ENCODE peak calls at places on chromosomes 13 and 19, in four cellular contexts. F is tibial nerve, U is right lobe of liver, Z is testis. N is an unnamed sample.
A peak's percentile ranks its signal among the peaks of the same experiment; 100 is the strongest.

GRCh38 chr19:50779504-50780457 is 9.5 kb downstream of the GPR32 start:
- DNase-seq in F (no peak), U (no peak), Z (no peak), N (no peak)

GRCh38 chr19:36110487-36111199 is at the start of gene OVOL3:
- DNase-seq in F (no peak), U (no peak), Z (no peak), N (no peak)

GRCh38 chr13:106499905-106500304 is 35.6 kb downstream of the EFNB2 start:
- DNase-seq in F (no peak), U (no peak), Z (no peak), N (no peak)

GRCh38 chr13:31282741-31283455 is 83.1 kb downstream of the B3GLCT start:
- DNase-seq in F (no peak), U (no peak), Z (no peak), N (no peak)

GRCh38 chr19:53583181-53583580 is 45.2 kb downstream of the ZNF331 start:
- DNase-seq in F (no peak), U (no peak), Z (no peak), N (no peak)

GRCh38 chr19:6065685-6066365 is 44.5 kb downstream of the RFX2 start:
- DNase-seq in F (no peak), U (peak; percentile 61), Z (peak; percentile 9), N (no peak)

GRCh38 chr19:14871619-14872230 is 14.2 kb downstream of the OR7A17 start:
- DNase-seq in F (no peak), U (no peak), Z (no peak), N (no peak)

GRCh38 chr19:35013820-35014754 is 14.0 kb downstream of the GRAMD1A start:
- DNase-seq in F (no peak), U (no peak), Z (no peak), N (no peak)

GRCh38 chr13:29935309-29935981 is 85.0 kb upstream of the UBL3 start:
- DNase-seq in F (no peak), U (no peak), Z (no peak), N (no peak)

GRCh38 chr13:113343692-113343968 is 20.3 kb downstream of the GRTP1 start:
- DNase-seq in F (no peak), U (no peak), Z (no peak), N (no peak)

GRCh38 chr13:42780044-42780443 is 1.3 kb upstream of the FAM216B start:
- DNase-seq in F (no peak), U (no peak), Z (no peak), N (no peak)

GRCh38 chr19:10283786-10284540 is 2.8 kb upstream of the ICAM4 start:
- DNase-seq in F (no peak), U (no peak), Z (no peak), N (no peak)

GRCh38 chr19:10283301-10283733 is 3.4 kb upstream of the ICAM4 start:
- DNase-seq in F (no peak), U (no peak), Z (no peak), N (no peak)

GRCh38 chr19:10278935-10279334 is 7.8 kb upstream of the ICAM4 start:
- DNase-seq in F (no peak), U (no peak), Z (no peak), N (no peak)

GRCh38 chr19:10277795-10278583 is 7.1 kb downstream of the ICAM1 start:
- DNase-seq in F (no peak), U (no peak), Z (no peak), N (no peak)

DNA sequence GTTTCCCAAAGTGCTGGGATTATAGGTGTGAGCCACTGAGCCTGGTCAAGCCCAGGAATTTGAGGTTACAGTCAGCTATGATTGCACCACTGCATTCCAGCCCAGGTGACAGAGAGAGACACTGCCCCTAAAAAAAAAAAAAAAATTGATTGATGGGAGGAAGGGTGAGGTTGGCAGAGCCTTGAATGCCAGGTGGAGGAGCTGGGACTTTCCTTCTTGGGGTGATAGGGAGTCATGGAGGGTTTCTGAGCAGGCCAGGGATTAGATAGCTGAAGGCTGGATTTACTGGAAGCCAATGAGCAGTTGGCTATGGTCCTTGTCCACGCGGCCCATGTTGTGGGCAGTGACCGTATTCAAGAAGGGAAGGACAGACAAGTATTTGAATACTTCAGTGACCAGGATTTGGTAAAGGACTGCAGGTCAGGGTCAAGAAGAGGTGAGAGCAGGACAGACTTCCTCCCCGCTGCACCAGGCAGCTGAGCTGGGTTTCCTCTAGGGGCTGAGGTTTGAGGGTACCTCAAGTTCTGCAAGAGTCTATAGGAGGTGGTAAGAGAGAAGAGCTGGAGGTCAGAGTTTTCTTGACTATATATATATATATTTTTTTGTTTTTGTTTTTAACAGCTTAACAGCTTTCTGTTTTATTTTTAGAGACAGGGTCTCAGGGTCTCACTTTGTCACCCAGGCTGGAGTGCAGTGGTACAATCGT is 6.9 kb upstream of the ICAM4 start:
- DNase-seq in F (no peak), U (no peak), Z (no peak), N (no peak)
- TF ChIP-seq POLR2A in F (no peak), U (no peak), Z (no peak), N (no peak)

GRCh38 chr19:46756544-46756888 is 10.3 kb upstream of the STRN4 start:
- DNase-seq in F (no peak), U (peak; percentile 52), Z (no peak), N (no peak)
- H3K27ac ChIP-seq in F (no peak overlapping the region), U (no peak overlapping the region), Z (no peak overlapping the region), N (no peak overlapping the region)

DNA sequence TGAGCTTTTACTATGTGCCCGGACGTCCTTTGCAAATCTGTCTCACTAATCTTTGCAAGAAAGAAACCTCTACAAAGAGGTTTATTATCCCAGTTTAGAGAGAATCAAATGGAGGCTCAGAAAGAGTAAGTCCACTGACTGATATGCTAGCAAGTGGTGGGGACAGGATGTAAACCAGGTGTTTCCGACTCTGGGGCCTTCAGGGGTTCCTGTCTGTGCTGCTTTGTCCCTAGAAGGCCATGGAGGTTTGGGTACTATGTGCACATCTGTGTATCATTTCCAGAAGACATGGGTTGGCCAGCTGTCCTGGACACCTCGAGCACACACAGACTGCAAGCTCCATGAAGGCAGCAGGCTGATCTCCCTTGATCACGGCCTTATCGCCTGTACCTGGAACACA is 1.2 kb upstream of the KPTN start:
- DNase-seq in F (no peak), U (no peak), Z (no peak), N (no peak)
- H3K4me3 ChIP-seq in F (no peak overlapping the region), U (no peak overlapping the region), Z (no peak overlapping the region), N (no peak overlapping the region)

DNA sequence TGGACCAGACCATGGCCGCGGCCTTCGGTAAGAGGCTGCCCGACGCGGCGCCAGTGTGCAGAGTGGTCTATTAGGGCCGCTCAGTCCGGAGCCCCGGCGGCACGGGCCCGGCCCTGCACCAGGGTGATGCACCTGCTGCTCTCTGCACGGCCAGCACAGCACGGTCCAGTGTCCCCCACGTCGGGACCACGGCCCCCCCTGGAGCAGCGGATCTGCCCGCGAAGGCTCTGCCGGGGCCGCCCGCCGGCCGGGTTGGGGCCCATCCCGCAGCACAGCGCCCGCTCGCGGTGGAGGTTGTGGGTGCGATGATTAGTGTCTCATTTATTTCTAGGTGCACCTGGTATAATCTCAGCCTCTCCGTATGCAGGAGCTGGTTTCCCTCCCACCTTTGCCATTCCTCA is 7.9 kb downstream of the PTBP1 start:
- DNase-seq in F (no peak), U (no peak), Z (no peak), N (no peak)
- TF ChIP-seq POLR2A in F (no peak), U (no peak), Z (no peak), N (no peak)

GRCh38 chr13:26257049-26257448 is 3.1 kb downstream of the CDK8 start:
- DNase-seq in F (no peak), U (no peak), Z (no peak), N (no peak)

GRCh38 chr13:26255717-26256277 is 1.9 kb downstream of the CDK8 start:
- DNase-seq in F (no peak), U (no peak), Z (no peak), N (no peak)

GRCh38 chr13:26254583-26255102 is 714 bp downstream of the CDK8 start:
- DNase-seq in F (peak; percentile 29), U (peak; percentile 77), Z (peak; percentile 66), N (peak; percentile 43)

GRCh38 chr13:26253787-26254582 is at the start of gene CDK8:
- DNase-seq in F (peak; percentile 83), U (peak; percentile 90), Z (peak; percentile 96), N (peak; percentile 94)

DNA sequence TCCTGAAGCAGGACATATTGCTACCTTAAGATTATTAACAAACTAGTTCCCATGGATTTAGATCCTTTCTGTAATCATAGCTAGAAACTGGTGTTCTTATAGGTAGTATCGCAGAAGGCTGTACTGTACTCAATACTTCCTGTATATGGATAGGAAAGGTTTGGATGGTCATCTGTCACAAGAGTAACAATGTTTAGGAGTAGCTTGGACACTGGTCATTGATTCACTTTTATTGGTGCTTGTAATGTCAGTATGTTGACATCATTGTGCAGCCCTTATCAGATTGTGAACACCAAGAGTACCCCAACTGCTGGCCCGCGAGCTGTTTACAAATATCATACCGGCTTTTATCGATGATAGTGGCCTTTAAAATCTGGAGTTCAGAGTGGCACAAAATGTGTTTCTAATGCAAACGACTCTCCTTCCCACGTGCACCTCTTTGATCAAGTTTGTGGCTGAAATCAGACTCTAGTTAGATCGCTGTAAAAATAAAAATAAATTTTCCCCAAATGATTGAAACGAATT is 605 bp upstream of the CDK8 start:
- DNase-seq in F (no peak), U (no peak), Z (no peak), N (no peak)
- H3K27ac ChIP-seq in F (peak overlapping the region; percentile 83), U (peak overlapping the region; percentile 96), Z (peak overlapping the region; percentile 86), N (peak overlapping the region; percentile 95)

GRCh38 chr19:17402982-17403855 is 2.2 kb downstream of the BST2 start:
- DNase-seq in F (no peak), U (peak; percentile 51), Z (peak; percentile 49), N (no peak)
- H3K4me3 ChIP-seq in F (no peak overlapping the region), U (peak overlapping the region; percentile 62), Z (peak overlapping the region; percentile 66), N (peak overlapping the region; percentile 60)